ENCODE peak calls at places on chromosome 4, in four cellular contexts. One of them, this sample, is unnamed.

GRCh38 chr4:534576-535151 is 35.7 kb downstream of the PIGG start:
- DNase-seq in GM12878: no peak
- DNase-seq in HepG2: no peak
- DNase-seq in K562: no peak
- DNase-seq in this sample: no peak

GRCh38 chr4:184415071-184415470 is 59.3 kb downstream of the IRF2 start:
- DNase-seq in GM12878: no peak
- DNase-seq in K562: no peak
- DNase-seq in HepG2: no peak
- DNase-seq in this sample: no peak

GRCh38 chr4:11743236-11743635 is 314.5 kb upstream of the HS3ST1 start:
- DNase-seq in K562: no peak
- DNase-seq in HepG2: no peak
- DNase-seq in GM12878: no peak
- DNase-seq in this sample: no peak

GRCh38 chr4:795726-796119 is 30.2 kb downstream of the CPLX1 start:
- DNase-seq in GM12878: no peak
- DNase-seq in K562: no peak
- DNase-seq in HepG2: no peak
- DNase-seq in this sample: no peak

GRCh38 chr4:128309585-128309984 is 22.0 kb upstream of the PGRMC2 start:
- DNase-seq in K562: no peak
- DNase-seq in HepG2: no peak
- DNase-seq in GM12878: no peak
- DNase-seq in this sample: no peak

GRCh38 chr4:25090516-25090915 is 59.8 kb upstream of the LGI2 start:
- DNase-seq in HepG2: no peak
- DNase-seq in K562: no peak
- DNase-seq in GM12878: no peak
- DNase-seq in this sample: no peak

GRCh38 chr4:81722229-81722900 is 250.7 kb upstream of the RASGEF1B start:
- DNase-seq in HepG2: no peak
- DNase-seq in GM12878: no peak
- DNase-seq in K562: no peak
- DNase-seq in this sample: no peak

GRCh38 chr4:56757821-56758400 is 63.6 kb downstream of the SPINK2 start:
- DNase-seq in HepG2: peak
- DNase-seq in GM12878: peak
- DNase-seq in K562: no peak
- DNase-seq in this sample: peak

GRCh38 chr4:184757810-184758209 is 23.9 kb upstream of the CENPU start:
- DNase-seq in HepG2: no peak
- DNase-seq in K562: no peak
- DNase-seq in GM12878: no peak
- DNase-seq in this sample: no peak

GRCh38 chr4:26268246-26268645 is 52.6 kb upstream of the RBPJ start:
- DNase-seq in K562: no peak
- DNase-seq in GM12878: no peak
- DNase-seq in HepG2: no peak
- DNase-seq in this sample: no peak

GRCh38 chr4:119106036-119107000 is 29.3 kb upstream of the MYOZ2 start:
- DNase-seq in GM12878: no peak
- DNase-seq in K562: no peak
- DNase-seq in HepG2: no peak
- DNase-seq in this sample: no peak

GRCh38 chr4:70601422-70602039 is 9.5 kb downstream of the AMBN start:
- DNase-seq in K562: peak
- DNase-seq in GM12878: peak
- DNase-seq in HepG2: peak
- DNase-seq in this sample: peak

GRCh38 chr4:98446499-98447375 is 185.6 kb downstream of the RAP1GDS1 start:
- DNase-seq in HepG2: no peak
- DNase-seq in GM12878: peak
- DNase-seq in K562: no peak
- DNase-seq in this sample: no peak

GRCh38 chr4:165711436-165711835 is 161.6 kb upstream of the TLL1 start:
- DNase-seq in K562: no peak
- DNase-seq in GM12878: no peak
- DNase-seq in HepG2: no peak
- DNase-seq in this sample: no peak

GRCh38 chr4:110751991-110752390 is 129.1 kb upstream of the PITX2 start:
- DNase-seq in K562: no peak
- DNase-seq in GM12878: no peak
- DNase-seq in HepG2: no peak
- DNase-seq in this sample: no peak

GRCh38 chr4:157791236-157791635 is 381.6 kb downstream of the GASK1B start:
- DNase-seq in HepG2: no peak
- DNase-seq in K562: no peak
- DNase-seq in GM12878: no peak
- DNase-seq in this sample: no peak

GRCh38 chr4:40196724-40197281 is at the start of gene RHOH:
- DNase-seq in GM12878: no peak
- DNase-seq in K562: no peak
- DNase-seq in HepG2: no peak
- DNase-seq in this sample: no peak

GRCh38 chr4:108035691-108036090 is 46.0 kb downstream of the HADH start:
- DNase-seq in K562: no peak
- DNase-seq in HepG2: no peak
- DNase-seq in GM12878: no peak
- DNase-seq in this sample: no peak

GRCh38 chr4:101027721-101028120 is 319.6 kb downstream of the PPP3CA start:
- DNase-seq in GM12878: no peak
- DNase-seq in K562: no peak
- DNase-seq in HepG2: no peak
- DNase-seq in this sample: no peak

GRCh38 chr4:99629962-99630554 is 27.6 kb downstream of the C4orf54 start:
- DNase-seq in GM12878: no peak
- DNase-seq in HepG2: no peak
- DNase-seq in K562: no peak
- DNase-seq in this sample: no peak

GRCh38 chr4:153585021-153585420 is 99.1 kb upstream of the TLR2 start:
- DNase-seq in HepG2: no peak
- DNase-seq in GM12878: no peak
- DNase-seq in K562: no peak
- DNase-seq in this sample: no peak

GRCh38 chr4:139208404-139208945 is 31.5 kb upstream of the ELF2 start:
- DNase-seq in GM12878: no peak
- DNase-seq in K562: no peak
- DNase-seq in HepG2: peak
- DNase-seq in this sample: no peak

GRCh38 chr4:152052431-152053057 is 291.7 kb upstream of the GATB start:
- DNase-seq in GM12878: no peak
- DNase-seq in K562: no peak
- DNase-seq in HepG2: no peak
- DNase-seq in this sample: no peak

GRCh38 chr4:86608757-86609375 is 14.8 kb downstream of the PTPN13 start:
- DNase-seq in K562: no peak
- DNase-seq in GM12878: no peak
- DNase-seq in HepG2: no peak
- DNase-seq in this sample: no peak

GRCh38 chr4:153222162-153222789 is 18.0 kb downstream of the TRIM2 start:
- DNase-seq in K562: no peak
- DNase-seq in HepG2: no peak
- DNase-seq in GM12878: no peak
- DNase-seq in this sample: peak

GRCh38 chr4:169815606-169816005 is 57.9 kb upstream of the HPF1 start:
- DNase-seq in K562: no peak
- DNase-seq in GM12878: no peak
- DNase-seq in HepG2: peak
- DNase-seq in this sample: no peak

GRCh38 chr4:68373513-68373912 is 23.6 kb upstream of the YTHDC1 start:
- DNase-seq in GM12878: no peak
- DNase-seq in HepG2: no peak
- DNase-seq in K562: no peak
- DNase-seq in this sample: peak

GRCh38 chr4:73648478-73648877 is 28.2 kb upstream of the RASSF6 start:
- DNase-seq in GM12878: no peak
- DNase-seq in K562: no peak
- DNase-seq in HepG2: no peak
- DNase-seq in this sample: no peak

GRCh38 chr4:35912174-35912573 is 332.1 kb downstream of the ARAP2 start:
- DNase-seq in GM12878: peak
- DNase-seq in K562: no peak
- DNase-seq in HepG2: no peak
- DNase-seq in this sample: no peak

GRCh38 chr4:143355540-143356217 is 19.0 kb downstream of the GAB1 start:
- DNase-seq in K562: no peak
- DNase-seq in GM12878: no peak
- DNase-seq in HepG2: no peak
- DNase-seq in this sample: no peak

GRCh38 chr4:46389301-46389761 is 597 bp downstream of the GABRA2 start:
- DNase-seq in K562: no peak
- DNase-seq in HepG2: peak
- DNase-seq in GM12878: no peak
- DNase-seq in this sample: peak

GRCh38 chr4:33226783-33227182 is 2506.6 kb downstream of the PCDH7 start:
- DNase-seq in K562: no peak
- DNase-seq in GM12878: no peak
- DNase-seq in HepG2: no peak
- DNase-seq in this sample: no peak

GRCh38 chr4:153651961-153652784 is 31.9 kb upstream of the TLR2 start:
- DNase-seq in GM12878: no peak
- DNase-seq in K562: no peak
- DNase-seq in HepG2: no peak
- DNase-seq in this sample: no peak

GRCh38 chr4:88969271-88969670 is 87.7 kb downstream of the FAM13A start:
- DNase-seq in GM12878: no peak
- DNase-seq in K562: no peak
- DNase-seq in HepG2: peak
- DNase-seq in this sample: no peak

GRCh38 chr4:94472056-94472826 is 20.5 kb downstream of the PDLIM5 start:
- DNase-seq in GM12878: no peak
- DNase-seq in HepG2: peak
- DNase-seq in K562: no peak
- DNase-seq in this sample: no peak

GRCh38 chr4:165814256-165815010 is 58.6 kb upstream of the TLL1 start:
- DNase-seq in GM12878: no peak
- DNase-seq in HepG2: no peak
- DNase-seq in K562: no peak
- DNase-seq in this sample: no peak

GRCh38 chr4:183443609-183444148 is 757 bp upstream of the CDKN2AIP start:
- DNase-seq in GM12878: no peak
- DNase-seq in K562: no peak
- DNase-seq in HepG2: no peak
- DNase-seq in this sample: peak

GRCh38 chr4:80172203-80172602 is 25.1 kb upstream of the PRDM8 start:
- DNase-seq in HepG2: no peak
- DNase-seq in K562: no peak
- DNase-seq in GM12878: no peak
- DNase-seq in this sample: no peak
- TF ChIP-seq NR2C2 in HepG2: no peak
- TF ChIP-seq NR2C2 in K562: no peak
- TF ChIP-seq NR2C2 in GM12878: no peak
- TF ChIP-seq NR2C2 in this sample: no peak

DNA sequence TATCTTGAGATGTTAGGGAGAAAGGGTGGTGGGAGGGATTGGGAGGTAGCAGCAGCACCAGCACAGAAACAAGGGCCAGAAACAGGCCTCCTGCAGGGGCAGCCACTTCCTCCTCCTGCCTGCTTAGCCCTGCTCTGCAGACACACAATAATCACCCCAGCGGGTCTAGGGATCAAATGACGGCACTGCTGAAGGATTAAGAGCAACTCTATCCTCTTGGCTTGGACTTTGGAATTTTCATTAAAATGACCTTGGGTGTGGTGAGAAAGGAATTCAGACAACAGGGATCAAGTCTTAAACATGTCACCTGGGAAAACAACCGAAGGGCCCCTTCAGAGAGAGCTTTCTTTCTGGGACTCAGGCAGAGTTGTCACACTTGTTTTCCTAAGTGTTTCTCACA is 353.4 kb downstream of the SPRY1 start:
- DNase-seq in HepG2: peak
- DNase-seq in K562: no peak
- DNase-seq in GM12878: no peak
- DNase-seq in this sample: peak
- TF ChIP-seq NR2C2 in HepG2: no peak
- TF ChIP-seq NR2C2 in K562: no peak
- TF ChIP-seq NR2C2 in GM12878: no peak
- TF ChIP-seq NR2C2 in this sample: no peak

GRCh38 chr4:7553280-7553679 is 118.5 kb upstream of the PSAPL1 start:
- DNase-seq in HepG2: no peak
- DNase-seq in GM12878: no peak
- DNase-seq in K562: no peak
- DNase-seq in this sample: no peak
- TF ChIP-seq NR2C2 in HepG2: no peak
- TF ChIP-seq NR2C2 in GM12878: no peak
- TF ChIP-seq NR2C2 in K562: no peak
- TF ChIP-seq NR2C2 in this sample: no peak

GRCh38 chr4:10608501-10609219 is 75.9 kb downstream of the CLNK start:
- DNase-seq in K562: no peak
- DNase-seq in GM12878: no peak
- DNase-seq in HepG2: no peak
- DNase-seq in this sample: no peak

GRCh38 chr4:10607206-10607605 is 77.4 kb downstream of the CLNK start:
- DNase-seq in GM12878: no peak
- DNase-seq in HepG2: no peak
- DNase-seq in K562: no peak
- DNase-seq in this sample: no peak

GRCh38 chr4:10606483-10607155 is 77.9 kb downstream of the CLNK start:
- DNase-seq in HepG2: no peak
- DNase-seq in GM12878: no peak
- DNase-seq in K562: no peak
- DNase-seq in this sample: no peak

GRCh38 chr4:10605056-10605455 is 79.5 kb downstream of the CLNK start:
- DNase-seq in HepG2: no peak
- DNase-seq in K562: no peak
- DNase-seq in GM12878: no peak
- DNase-seq in this sample: no peak

DNA sequence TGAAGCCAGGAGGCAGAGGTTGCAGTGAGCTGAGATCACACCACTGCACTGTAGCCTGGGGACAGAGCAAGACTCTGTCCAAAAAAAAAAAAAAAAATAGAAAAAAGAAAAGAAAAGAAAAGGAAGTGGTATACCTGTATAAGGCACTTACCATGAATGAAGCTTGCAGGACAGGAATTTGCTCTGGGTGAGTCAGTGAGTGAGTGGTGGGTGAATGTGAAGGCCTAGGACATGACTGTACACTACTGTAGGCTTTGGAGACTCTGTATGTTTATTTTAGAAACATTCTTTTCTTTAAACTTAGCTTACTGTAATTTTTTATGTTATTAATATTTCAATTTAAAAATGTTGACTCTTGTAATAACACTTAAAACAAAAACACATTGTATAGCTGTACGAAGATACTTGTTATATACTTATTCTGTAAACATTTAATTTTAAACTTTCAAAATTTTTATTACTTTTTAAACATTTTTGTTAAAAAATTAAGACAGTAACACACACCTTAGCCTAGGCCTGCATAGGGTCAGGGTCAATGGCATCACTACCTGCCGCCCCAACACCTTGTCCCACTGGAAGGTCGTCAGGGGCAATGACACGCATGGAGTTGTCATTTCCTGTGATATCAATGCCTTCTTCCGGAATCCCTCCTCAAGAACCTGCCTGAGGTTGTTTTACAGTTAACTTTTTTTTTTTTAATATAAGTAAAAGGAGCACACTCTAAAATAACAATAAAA is 78.7 kb downstream of the CLNK start:
- DNase-seq in HepG2: no peak
- DNase-seq in GM12878: no peak
- DNase-seq in K562: no peak
- DNase-seq in this sample: no peak
- TF ChIP-seq NR2C2 in HepG2: no peak
- TF ChIP-seq NR2C2 in GM12878: no peak
- TF ChIP-seq NR2C2 in K562: no peak
- TF ChIP-seq NR2C2 in this sample: no peak

GRCh38 chr4:104381729-104382128 is 113.0 kb downstream of the CXXC4 start:
- DNase-seq in K562: no peak
- DNase-seq in GM12878: no peak
- DNase-seq in HepG2: no peak
- DNase-seq in this sample: no peak
- TF ChIP-seq NR2C2 in K562: no peak
- TF ChIP-seq NR2C2 in GM12878: no peak
- TF ChIP-seq NR2C2 in HepG2: no peak
- TF ChIP-seq NR2C2 in this sample: no peak